ENCODE peak calls at places on chromosomes 3 and 15, in eight cellular contexts. O is activated CD4-positive, alpha-beta T cell treated with anti-CD3 and anti-CD28 coated beads, Interleukin-2, amount 10 ng/mL, durations not matched to agents 7 days and 5 days; Y is substantia nigra; W is NCI-H1694; S is choroid plexus epithelial cell; N is activated B cell treated with CpG ODN at 0.5 μM for 24 hours; A is HEK293T; B is stimulated activated CD8-positive, alpha-beta memory T cell treated with anti-CD3 and anti-CD28 coated beads, Interleukin-4, amount 100 ng/mL, for 48 hours. T is an unnamed sample.

GRCh38 chr3:157618075-157618760 is 115.0 kb upstream of the VEPH1 start:
- DNase-seq in O (no peak), Y (no peak), W (peak; percentile 67), S (peak; percentile 81), N (no peak), A (peak; percentile 47), B (no peak), T (peak; percentile 87)

GRCh38 chr3:114551770-114552526 is 258.1 kb downstream of the TIGIT start:
- DNase-seq in O (no peak), Y (no peak), W (no peak), S (peak; percentile 61), N (no peak), A (no peak), B (no peak), T (peak; percentile 98)

GRCh38 chr15:25469377-25469776 is 30.6 kb upstream of the UBE3A start:
- DNase-seq in O (no peak), Y (no peak), W (no peak), S (peak; percentile 0), N (no peak), A (no peak), B (no peak), T (peak; percentile 37)

GRCh38 chr3:64502284-64502683 is 185.5 kb downstream of the ADAMTS9 start:
- DNase-seq in O (no peak), Y (no peak), W (no peak), S (peak; percentile 86), N (no peak), A (no peak), B (no peak), T (peak; percentile 19)

GRCh38 chr3:126837773-126838172 is 133.7 kb downstream of the CHCHD6 start:
- DNase-seq in O (no peak), Y (no peak), W (no peak), S (no peak), N (no peak), A (no peak), B (no peak), T (no peak)

GRCh38 chr15:92391640-92392039 is 2.0 kb upstream of the ST8SIA2 start:
- DNase-seq in O (peak; percentile 32), Y (no peak), W (peak; percentile 28), S (peak; percentile 27), N (no peak), A (peak; percentile 42), B (peak; percentile 32), T (peak; percentile 55)

GRCh38 chr3:190701096-190701532 is 161.4 kb downstream of the GMNC start:
- DNase-seq in O (peak; percentile 7), Y (no peak), W (no peak), S (peak; percentile 62), N (no peak), A (peak; percentile 19), B (peak; percentile 29), T (peak; percentile 74)

GRCh38 chr3:165837058-165837525 is at the start of gene BCHE:
- DNase-seq in O (no peak), Y (peak; percentile 19), W (no peak), S (peak; percentile 78), N (no peak), A (peak; percentile 25), B (no peak), T (peak; percentile 49)

GRCh38 chr3:168952551-168952950 is 711.0 kb downstream of the MECOM start:
- DNase-seq in O (no peak), Y (no peak), W (no peak), S (peak; percentile 66), N (no peak), A (no peak), B (no peak), T (peak; percentile 65)

GRCh38 chr15:38050529-38050928 is 116.1 kb downstream of the TMCO5A start:
- DNase-seq in O (no peak), Y (no peak), W (no peak), S (peak; percentile 83), N (no peak), A (no peak), B (no peak), T (peak; percentile 29)

GRCh38 chr3:57877116-57877515 is 121.0 kb downstream of the SLMAP start:
- DNase-seq in O (no peak), Y (no peak), W (no peak), S (peak; percentile 84), N (no peak), A (no peak), B (no peak), T (no peak)

GRCh38 chr3:186189492-186189891 is 80.6 kb upstream of the ETV5 start:
- DNase-seq in O (no peak), Y (no peak), W (no peak), S (no peak), N (no peak), A (no peak), B (no peak), T (no peak)

GRCh38 chr3:84968701-84969235 is 10.0 kb downstream of the CADM2 start:
- DNase-seq in O (no peak), Y (no peak), W (no peak), S (no peak), N (no peak), A (no peak), B (no peak), T (no peak)

GRCh38 chr15:66749841-66750575 is 48.0 kb downstream of the SMAD6 start:
- DNase-seq in O (no peak), Y (no peak), W (no peak), S (no peak), N (no peak), A (no peak), B (no peak), T (peak; percentile 75)

GRCh38 chr3:135760581-135760980 is 204.9 kb upstream of the PPP2R3A start:
- DNase-seq in O (no peak), Y (no peak), W (no peak), S (no peak), N (no peak), A (no peak), B (no peak), T (peak; percentile 15)

GRCh38 chr15:67189326-67190051 is 65.0 kb downstream of the AAGAB start:
- DNase-seq in O (no peak), Y (no peak), W (no peak), S (no peak), N (no peak), A (no peak), B (peak; percentile 10), T (no peak)

GRCh38 chr3:82157952-82158351 is 396.5 kb upstream of the GBE1 start:
- DNase-seq in O (no peak), Y (no peak), W (no peak), S (peak; percentile 83), N (no peak), A (no peak), B (no peak), T (peak; percentile 79)

GRCh38 chr3:58419782-58420512 is 13.7 kb downstream of the PDHB start:
- DNase-seq in O (no peak), Y (no peak), W (no peak), S (no peak), N (no peak), A (no peak), B (no peak), T (peak; percentile 68)

GRCh38 chr3:62109534-62109933 is 263.8 kb downstream of the FEZF2 start:
- DNase-seq in O (no peak), Y (no peak), W (no peak), S (peak; percentile 99), N (no peak), A (peak; percentile 22), B (no peak), T (peak; percentile 88)

GRCh38 chr3:36542186-36542585 is 161.9 kb downstream of the STAC start:
- DNase-seq in O (no peak), Y (no peak), W (no peak), S (peak; percentile 5), N (no peak), A (no peak), B (no peak), T (peak; percentile 47)

GRCh38 chr3:46851364-46852328 is 11.6 kb downstream of the MYL3 start:
- DNase-seq in O (no peak), Y (no peak), W (no peak), S (no peak), N (no peak), A (no peak), B (no peak), T (no peak)

GRCh38 chr3:106251160-106251892 is 382.5 kb upstream of the CBLB start:
- DNase-seq in O (no peak), Y (no peak), W (no peak), S (no peak), N (no peak), A (no peak), B (no peak), T (no peak)

GRCh38 chr3:183253961-183254815 is 1.1 kb downstream of the B3GNT5 start:
- DNase-seq in O (no peak), Y (no peak), W (no peak), S (no peak), N (peak; percentile 38), A (peak; percentile 22), B (peak; percentile 47), T (peak; percentile 43)

GRCh38 chr15:29345549-29346525 is 76.2 kb upstream of the NSMCE3 start:
- DNase-seq in O (no peak), Y (no peak), W (no peak), S (no peak), N (no peak), A (no peak), B (no peak), T (no peak)

GRCh38 chr3:98482717-98483482 is 14.6 kb upstream of the OR5K2 start:
- DNase-seq in O (no peak), Y (no peak), W (no peak), S (no peak), N (no peak), A (no peak), B (no peak), T (peak; percentile 73)